ENCODE peak calls at places on chromosomes 6 and 20, in nine cellular contexts. O, J, K, P, E, H, L, C and U are unnamed samples.

GRCh38 chr20:49630396-49630951 is 62.5 kb upstream of the PTGIS start:
- DNase-seq in O (no peak), J (no peak), K (no peak), P (no peak), E (peak), H (no peak), L (no peak), C (no peak), U (no peak)

GRCh38 chr6:131813991-131814390 is 6.2 kb downstream of the ENPP1 start:
- DNase-seq in O (no peak), J (no peak), K (no peak), P (no peak), E (no peak), H (no peak), L (no peak), C (no peak), U (no peak)

GRCh38 chr6:169495601-169496000 is 206.2 kb downstream of the WDR27 start:
- DNase-seq in O (peak), J (no peak), K (no peak), P (peak), E (no peak), H (no peak), L (no peak), C (no peak), U (no peak)

GRCh38 chr6:162906479-162906878 is 178.7 kb downstream of the PACRG start:
- DNase-seq in O (no peak), J (no peak), K (no peak), P (no peak), E (no peak), H (no peak), L (no peak), C (no peak), U (no peak)

GRCh38 chr6:14765106-14765505 is 480.8 kb upstream of the JARID2 start:
- DNase-seq in O (peak), J (no peak), K (no peak), P (peak), E (no peak), H (no peak), L (no peak), C (peak), U (no peak)

GRCh38 chr20:38499366-38499765 is 26.7 kb downstream of the RALGAPB start:
- DNase-seq in O (no peak), J (no peak), K (no peak), P (no peak), E (no peak), H (no peak), L (no peak), C (no peak), U (no peak)

GRCh38 chr20:63750807-63751470 is 11.4 kb downstream of the SLC2A4RG start:
- DNase-seq in O (no peak), J (peak), K (no peak), P (no peak), E (no peak), H (no peak), L (no peak), C (no peak), U (peak)

GRCh38 chr6:30774701-30775100 is 30.4 kb upstream of the IER3 start:
- DNase-seq in O (no peak), J (no peak), K (no peak), P (no peak), E (no peak), H (no peak), L (no peak), C (no peak), U (no peak)

GRCh38 chr20:39468703-39469102 is 506.6 kb downstream of the DHX35 start:
- DNase-seq in O (no peak), J (no peak), K (no peak), P (no peak), E (no peak), H (no peak), L (no peak), C (no peak), U (no peak)

GRCh38 chr20:48787861-48788375 is 39.9 kb downstream of the PREX1 start:
- DNase-seq in O (peak), J (no peak), K (no peak), P (peak), E (peak), H (no peak), L (no peak), C (peak), U (no peak)

GRCh38 chr20:38779247-38780097 is 26.0 kb upstream of the PPP1R16B start:
- DNase-seq in O (no peak), J (no peak), K (no peak), P (no peak), E (no peak), H (no peak), L (no peak), C (no peak), U (no peak)

GRCh38 chr6:72626126-72626525 is 4.3 kb downstream of the KCNQ5 start:
- DNase-seq in O (no peak), J (no peak), K (no peak), P (no peak), E (peak), H (no peak), L (no peak), C (no peak), U (no peak)

GRCh38 chr6:83057705-83058321 is 7.8 kb downstream of the UBE3D start:
- DNase-seq in O (peak), J (no peak), K (no peak), P (peak), E (peak), H (peak), L (no peak), C (peak), U (no peak)

GRCh38 chr20:48191200-48191599 is 405.9 kb upstream of the SULF2 start:
- DNase-seq in O (no peak), J (no peak), K (no peak), P (no peak), E (no peak), H (no peak), L (no peak), C (no peak), U (no peak)

GRCh38 chr6:156872903-156873302 is 95.7 kb downstream of the ARID1B start:
- DNase-seq in O (no peak), J (no peak), K (no peak), P (no peak), E (no peak), H (no peak), L (no peak), C (no peak), U (no peak)

GRCh38 chr20:15447549-15447948 is 1110.1 kb upstream of the FLRT3 start:
- DNase-seq in O (no peak), J (no peak), K (no peak), P (no peak), E (no peak), H (no peak), L (no peak), C (no peak), U (no peak)

GRCh38 chr6:32972353-32973143 is 4.2 kb downstream of the BRD2 start:
- DNase-seq in O (no peak), J (peak), K (no peak), P (no peak), E (peak), H (no peak), L (no peak), C (no peak), U (peak)

GRCh38 chr20:1809611-1810510 is 85.3 kb upstream of the SIRPA start:
- DNase-seq in O (peak), J (no peak), K (peak), P (peak), E (no peak), H (no peak), L (no peak), C (no peak), U (no peak)

GRCh38 chr6:165031491-165031890 is 277.9 kb downstream of the C6orf118 start:
- DNase-seq in O (no peak), J (no peak), K (no peak), P (no peak), E (no peak), H (no peak), L (no peak), C (no peak), U (no peak)

GRCh38 chr6:14060971-14061370 is 56.6 kb upstream of the CD83 start:
- DNase-seq in O (no peak), J (no peak), K (no peak), P (no peak), E (no peak), H (no peak), L (no peak), C (no peak), U (no peak)

GRCh38 chr6:113011389-113011788 is 664.3 kb downstream of the RFPL4B start:
- DNase-seq in O (peak), J (no peak), K (no peak), P (no peak), E (no peak), H (no peak), L (no peak), C (no peak), U (no peak)

GRCh38 chr6:141677598-141678211 is 455.0 kb upstream of the GJE1 start:
- DNase-seq in O (peak), J (no peak), K (no peak), P (peak), E (peak), H (peak), L (no peak), C (peak), U (no peak)

GRCh38 chr6:69693749-69694148 is 103.1 kb downstream of the LMBRD1 start:
- DNase-seq in O (peak), J (no peak), K (no peak), P (no peak), E (no peak), H (no peak), L (no peak), C (peak), U (no peak)

GRCh38 chr6:96604420-96604819 is 41.5 kb downstream of the FHL5 start:
- DNase-seq in O (no peak), J (no peak), K (no peak), P (no peak), E (no peak), H (no peak), L (no peak), C (no peak), U (no peak)